ENCODE peak calls at places on chromosome 10, in six cellular contexts. G is HepG2, C is A549, E is endothelial cell of umbilical vein, B is K562, T is GM12878. K is an unnamed sample.

GRCh38 chr10:101538481-101538880 is 49.6 kb downstream of the POLL start:
- DNase-seq in B (no peak), C (no peak), G (no peak), T (no peak), E (no peak), K (no peak)

GRCh38 chr10:88271736-88272135 is 311.4 kb downstream of the RNLS start:
- DNase-seq in G (no peak), T (no peak), E (no peak), B (no peak), C (no peak), K (peak)

GRCh38 chr10:126561499-126562208 is 108.8 kb downstream of the C10orf90 start:
- DNase-seq in C (no peak), T (no peak), E (no peak), B (no peak), G (no peak), K (no peak)

GRCh38 chr10:102241444-102242117 is at the start of gene PITX3:
- DNase-seq in E (peak), G (peak), C (peak), B (peak), T (no peak), K (peak)

GRCh38 chr10:21860718-21861117 is 142.8 kb downstream of the DNAJC1 start:
- DNase-seq in C (no peak), B (no peak), T (peak), G (no peak), E (no peak), K (peak)

GRCh38 chr10:119316729-119317097 is 109.3 kb downstream of the GRK5 start:
- DNase-seq in C (peak), G (peak), T (no peak), E (peak), B (peak), K (peak)

GRCh38 chr10:120453886-120454285 is 3.1 kb upstream of the PLPP4 start:
- DNase-seq in E (no peak), G (no peak), C (no peak), B (no peak), T (no peak), K (no peak)

GRCh38 chr10:123257904-123258303 is 103.7 kb downstream of the BUB3 start:
- DNase-seq in E (no peak), T (no peak), B (no peak), G (no peak), C (no peak), K (no peak)

GRCh38 chr10:86335831-86336230 is 30.8 kb downstream of the GRID1 start:
- DNase-seq in T (no peak), B (no peak), E (no peak), C (no peak), G (no peak), K (no peak)

GRCh38 chr10:126684171-126684745 is 13.8 kb upstream of the C10orf90 start:
- DNase-seq in C (no peak), G (no peak), B (no peak), T (no peak), E (no peak), K (no peak)

GRCh38 chr10:3090914-3091313 is 23.6 kb downstream of the PFKP start:
- DNase-seq in E (peak), G (peak), T (no peak), B (no peak), C (peak), K (no peak)

GRCh38 chr10:16559236-16559773 is 37.6 kb upstream of the C1QL3 start:
- DNase-seq in B (no peak), E (no peak), T (no peak), G (no peak), C (no peak), K (no peak)

GRCh38 chr10:29033311-29033940 is 255.4 kb upstream of the LYZL1 start:
- DNase-seq in E (no peak), B (no peak), T (no peak), C (no peak), G (no peak), K (no peak)

GRCh38 chr10:103852189-103852711 is 3.1 kb downstream of the SH3PXD2A start:
- DNase-seq in T (no peak), B (no peak), E (no peak), C (no peak), G (no peak), K (peak)

GRCh38 chr10:24513155-24513554 is 210.5 kb downstream of the ARHGAP21 start:
- DNase-seq in T (no peak), B (no peak), E (no peak), G (no peak), C (peak), K (peak)

GRCh38 chr10:131078131-131078881 is 233.2 kb downstream of the TCERG1L start:
- DNase-seq in T (no peak), E (no peak), B (no peak), G (no peak), C (no peak), K (no peak)

GRCh38 chr10:64209574-64209973 is 688.4 kb downstream of the REEP3 start:
- DNase-seq in C (no peak), B (no peak), E (no peak), G (no peak), T (no peak), K (no peak)

GRCh38 chr10:74598891-74599566 is 227.4 kb upstream of the KAT6B start:
- DNase-seq in G (no peak), B (no peak), E (no peak), C (no peak), T (peak), K (no peak)
- TF ChIP-seq MYC in G (no peak), B (no peak), E (no peak), C (no peak), T (no peak), K (no peak)

GRCh38 chr10:4766449-4766848 is 59.6 kb upstream of the AKR1E2 start:
- DNase-seq in T (no peak), G (no peak), E (no peak), B (no peak), C (no peak), K (no peak)

GRCh38 chr10:4763960-4764428 is 62.0 kb upstream of the AKR1E2 start:
- DNase-seq in E (peak), G (no peak), T (no peak), B (no peak), C (no peak), K (no peak)

GRCh38 chr10:4763513-4763912 is 62.5 kb upstream of the AKR1E2 start:
- DNase-seq in B (no peak), E (no peak), G (no peak), C (no peak), T (no peak), K (no peak)

GRCh38 chr10:4765428-4765827 is 60.6 kb upstream of the AKR1E2 start:
- DNase-seq in E (peak), B (no peak), C (no peak), G (no peak), T (no peak), K (no peak)

GRCh38 chr10:4767033-4767814 is 58.8 kb upstream of the AKR1E2 start:
- DNase-seq in B (no peak), C (peak), T (no peak), E (peak), G (peak), K (peak)
- TF ChIP-seq CTCF in B (peak), C (peak), T (peak), E (peak), G (peak), K (peak)

DNA sequence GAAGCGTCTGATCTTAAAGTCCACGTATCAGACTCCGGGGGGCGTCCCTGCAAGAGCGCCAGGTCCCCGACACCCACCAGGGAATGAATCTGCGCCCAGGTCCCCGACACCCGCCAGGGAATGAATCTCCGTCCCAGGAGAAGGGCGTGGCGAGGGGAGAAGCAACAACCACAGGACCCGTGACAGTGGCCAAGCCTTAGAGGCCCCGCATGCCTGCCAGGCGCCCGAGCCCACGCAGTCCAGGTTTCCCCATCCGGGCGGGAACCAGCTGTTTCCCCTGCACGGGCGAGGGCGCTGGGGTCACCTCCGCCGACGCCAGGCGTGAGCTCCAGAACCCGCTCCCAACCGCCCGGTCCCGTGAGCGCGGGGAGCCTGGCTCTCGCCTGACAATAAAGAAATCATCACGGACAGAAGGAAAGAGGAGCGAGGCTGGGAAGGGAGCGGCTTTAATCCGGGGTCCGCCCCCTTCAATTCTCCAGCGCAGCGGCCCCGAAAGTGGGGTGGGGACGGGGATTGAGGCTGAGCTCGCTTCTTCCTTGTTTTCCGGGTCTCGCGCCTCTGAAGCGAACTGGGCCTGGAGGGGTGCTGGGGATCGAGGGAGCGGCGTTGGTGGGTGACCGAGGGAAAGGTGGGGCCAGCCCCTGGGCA is 29.0 kb upstream of the BMS1 start:
- DNase-seq in C (no peak), B (no peak), G (no peak), E (peak), T (no peak), K (peak)
- H3K4me3 ChIP-seq in C (peak), B (peak), G (peak), E (peak), T (no peak), K (peak)

GRCh38 chr10:92142949-92143348 is 147.9 kb downstream of the CPEB3 start:
- DNase-seq in B (no peak), G (no peak), T (peak), E (no peak), C (no peak), K (no peak)
- TF ChIP-seq MYC in B (no peak), G (no peak), T (no peak), E (no peak), C (no peak), K (no peak)

DNA sequence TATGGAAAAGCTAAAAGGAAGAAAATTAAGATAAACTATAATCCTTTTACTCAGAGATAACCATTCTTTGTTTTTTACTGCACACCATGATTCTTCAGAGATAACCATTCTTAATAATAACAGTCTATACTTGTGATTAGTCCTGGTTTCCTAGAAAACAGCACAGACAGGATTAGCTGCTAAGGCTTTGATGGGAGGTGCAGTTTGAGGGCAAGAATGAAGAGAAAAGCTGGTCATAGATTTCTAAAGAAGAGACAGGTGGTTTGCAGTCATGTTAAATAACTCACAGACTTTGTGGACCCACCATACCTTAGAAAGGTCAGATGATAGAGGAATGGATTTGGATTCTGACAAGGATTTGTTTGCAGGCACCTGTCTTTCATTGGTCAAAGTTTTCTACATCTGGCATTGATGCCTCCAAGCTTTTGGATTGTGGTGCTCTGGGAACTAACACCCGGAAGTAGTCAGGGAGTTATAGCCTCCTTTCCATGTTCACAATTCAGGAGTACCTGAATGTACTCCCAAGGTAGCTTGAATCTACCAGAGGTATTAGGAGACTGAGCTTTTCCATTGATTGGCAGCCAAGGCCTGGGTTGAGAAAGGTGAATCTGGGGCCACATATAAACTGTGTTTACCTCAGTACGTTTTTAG is 3.7 kb downstream of the SMC3 start:
- DNase-seq in G (no peak), T (no peak), E (no peak), C (no peak), B (no peak), K (no peak)
- TF ChIP-seq CTCF in G (no peak), T (no peak), E (no peak), C (no peak), B (no peak), K (no peak)

GRCh38 chr10:43679509-43679908 is 30.8 kb upstream of the ZNF32 start:
- DNase-seq in G (no peak), C (no peak), B (no peak), E (no peak), T (no peak), K (no peak)
- H3K4me3 ChIP-seq in G (no peak), C (no peak), B (no peak), E (no peak), T (no peak), K (no peak)

GRCh38 chr10:97171001-97171400 is 14.8 kb downstream of the SLIT1 start:
- DNase-seq in B (no peak), G (no peak), T (no peak), E (no peak), C (no peak), K (no peak)

GRCh38 chr10:97173036-97173435 is 12.7 kb downstream of the SLIT1 start:
- DNase-seq in T (no peak), C (no peak), B (no peak), E (no peak), G (no peak), K (no peak)

GRCh38 chr10:97168645-97169044 is 17.1 kb downstream of the SLIT1 start:
- DNase-seq in E (no peak), G (no peak), B (no peak), T (no peak), C (no peak), K (no peak)

GRCh38 chr10:97169063-97169462 is 16.7 kb downstream of the SLIT1 start:
- DNase-seq in T (no peak), B (no peak), C (no peak), E (no peak), G (no peak), K (no peak)

GRCh38 chr10:97169911-97170693 is 15.7 kb downstream of the SLIT1 start:
- DNase-seq in E (no peak), C (peak), B (no peak), T (no peak), G (no peak), K (no peak)
- TF ChIP-seq MYC in E (no peak), C (no peak), B (no peak), T (no peak), G (no peak), K (no peak)

GRCh38 chr10:124647421-124648130 is 96.6 kb downstream of the FAM53B start:
- DNase-seq in E (peak), G (peak), T (peak), C (peak), B (peak), K (peak)
- TF ChIP-seq CTCF in E (peak), G (peak), T (peak), C (no peak), B (peak), K (peak)

DNA sequence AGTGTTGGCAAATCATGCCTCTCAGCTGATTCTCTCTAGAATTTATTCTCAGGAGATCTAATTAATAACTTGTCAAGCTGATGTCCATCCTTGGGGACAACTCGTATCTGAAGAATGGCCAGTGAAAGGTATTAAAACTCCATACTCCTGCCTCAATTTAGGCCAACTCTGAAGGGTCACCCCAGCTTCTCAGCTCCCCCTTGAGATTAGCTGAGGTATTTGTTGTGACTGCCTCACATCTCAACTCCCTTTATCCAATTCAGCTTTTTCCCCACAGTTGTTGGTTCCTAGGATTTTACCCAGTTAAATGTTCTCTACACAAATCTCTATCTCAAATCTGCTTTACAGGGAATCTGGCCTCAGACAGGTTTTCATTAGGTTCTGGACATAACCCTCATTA is 182.4 kb downstream of the MALRD1 start:
- DNase-seq in T (no peak), G (no peak), C (no peak), B (no peak), E (no peak), K (no peak)
- H3K4me3 ChIP-seq in T (no peak), G (no peak), C (no peak), B (no peak), E (no peak), K (no peak)

K was measured in NB4.